ENCODE peak calls at places on chromosome 18, in six cellular contexts. W is K562, Y is HepG2, T is WTC11, P is H1, H is GM12878. M is an unnamed sample.

GRCh38 chr18:57839942-57840381 is 36.8 kb upstream of the ATP8B1 start:
- DNase-seq in W (no peak), Y (no peak), T (no peak), P (no peak), H (no peak), M (no peak)

GRCh38 chr18:30072609-30073385 is 969.7 kb downstream of the DSC3 start:
- DNase-seq in W (no peak), Y (no peak), T (no peak), P (no peak), H (no peak), M (no peak)

GRCh38 chr18:9814431-9814830 is 71.3 kb upstream of the TXNDC2 start:
- DNase-seq in W (no peak), Y (peak), T (no peak), P (no peak), H (no peak), M (no peak)

GRCh38 chr18:3494245-3494526 is 44.2 kb downstream of the TGIF1 start:
- DNase-seq in W (no peak), Y (peak), T (no peak), P (no peak), H (no peak), M (no peak)

GRCh38 chr18:63844254-63844653 is 43.3 kb upstream of the SERPINB2 start:
- DNase-seq in W (no peak), Y (no peak), T (no peak), P (no peak), H (no peak), M (peak)

GRCh38 chr18:37332764-37333420 is 232.7 kb downstream of the CELF4 start:
- DNase-seq in W (no peak), Y (no peak), T (no peak), P (no peak), H (no peak), M (no peak)

GRCh38 chr18:61714421-61714820 is 178.4 kb downstream of the RNF152 start:
- DNase-seq in W (no peak), Y (no peak), T (no peak), P (no peak), H (no peak), M (no peak)

GRCh38 chr18:53971331-53971730 is 253.1 kb downstream of the MBD2 start:
- DNase-seq in W (no peak), Y (no peak), T (no peak), P (no peak), H (no peak), M (no peak)

GRCh38 chr18:48060947-48061346 is 130.5 kb upstream of the SMAD2 start:
- DNase-seq in W (no peak), Y (peak), T (no peak), P (no peak), H (no peak), M (no peak)

GRCh38 chr18:49619792-49620191 is 57.9 kb downstream of the LIPG start:
- DNase-seq in W (no peak), Y (no peak), T (no peak), P (no peak), H (no peak), M (no peak)
- TF ChIP-seq CREB1 in W (no peak), Y (no peak), T (no peak), P (no peak), H (no peak), M (no peak)

GRCh38 chr18:292271-292670 is 24.4 kb upstream of the THOC1 start:
- DNase-seq in W (no peak), Y (no peak), T (no peak), P (no peak), H (no peak), M (no peak)

GRCh38 chr18:293557-293956 is 25.7 kb upstream of the THOC1 start:
- DNase-seq in W (no peak), Y (no peak), T (no peak), P (no peak), H (no peak), M (no peak)

GRCh38 chr18:297936-298335 is 30.1 kb upstream of the THOC1 start:
- DNase-seq in W (no peak), Y (no peak), T (no peak), P (no peak), H (no peak), M (no peak)

GRCh38 chr18:295756-296155 is 27.9 kb upstream of the THOC1 start:
- DNase-seq in W (no peak), Y (no peak), T (no peak), P (no peak), H (no peak), M (no peak)
- TF ChIP-seq CREB1 in W (no peak), Y (no peak), T (no peak), P (no peak), H (no peak), M (no peak)

DNA sequence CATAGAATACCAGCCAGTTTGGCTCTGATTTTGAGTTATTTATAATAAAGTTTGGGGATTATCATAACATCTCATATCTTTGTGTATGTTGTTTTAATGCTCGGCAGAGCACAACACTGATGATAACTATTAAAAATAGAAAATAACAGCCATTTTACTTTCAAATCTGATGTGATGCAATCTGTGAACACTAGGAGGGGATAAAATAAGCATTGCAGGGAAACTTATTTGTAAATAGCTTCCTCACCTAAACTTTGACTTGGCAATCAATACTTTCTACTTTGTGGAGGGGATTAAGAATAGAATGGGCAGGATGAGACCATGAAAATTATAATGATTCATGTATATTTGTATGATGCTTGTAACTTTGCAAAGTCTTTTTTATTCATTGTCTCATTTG is 54.4 kb downstream of the USP14 start:
- DNase-seq in W (peak), Y (no peak), T (no peak), P (no peak), H (no peak), M (no peak)
- TF ChIP-seq CREB1 in W (no peak), Y (no peak), T (no peak), P (no peak), H (no peak), M (no peak)

GRCh38 chr18:31664101-31664500 is 20.3 kb downstream of the B4GALT6 start:
- DNase-seq in W (no peak), Y (no peak), T (no peak), P (no peak), H (no peak), M (no peak)

GRCh38 chr18:31659574-31660149 is 24.7 kb downstream of the B4GALT6 start:
- DNase-seq in W (no peak), Y (no peak), T (no peak), P (no peak), H (no peak), M (no peak)

GRCh38 chr18:31660763-31661162 is 23.6 kb downstream of the B4GALT6 start:
- DNase-seq in W (no peak), Y (no peak), T (no peak), P (no peak), H (no peak), M (no peak)

GRCh38 chr18:31658670-31659573 is 25.5 kb downstream of the B4GALT6 start:
- DNase-seq in W (no peak), Y (no peak), T (no peak), P (no peak), H (peak), M (no peak)

DNA sequence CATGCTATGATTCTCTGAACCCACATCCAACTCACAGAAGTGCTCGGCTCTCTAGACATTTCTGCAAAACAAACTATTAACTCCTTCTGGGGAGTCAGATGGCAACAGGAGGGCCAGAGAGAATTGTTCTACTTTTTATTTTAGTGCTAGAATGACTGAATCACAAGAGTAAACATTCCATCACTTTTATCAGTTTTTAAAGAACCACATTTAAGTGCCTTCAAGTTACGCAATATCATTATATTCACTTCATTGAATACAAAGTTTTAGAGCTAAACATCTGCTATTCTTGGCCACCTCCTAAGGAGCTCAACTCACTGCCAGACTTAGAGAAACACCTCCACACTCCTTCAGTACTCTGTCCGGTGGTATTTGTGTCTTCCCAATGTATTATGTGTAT is 22.4 kb downstream of the B4GALT6 start:
- DNase-seq in W (no peak), Y (no peak), T (no peak), P (no peak), H (no peak), M (no peak)
- TF ChIP-seq CREB1 in W (no peak), Y (no peak), T (no peak), P (no peak), H (no peak), M (no peak)

GRCh38 chr18:24491882-24492281 is 31.4 kb downstream of the HRH4 start:
- DNase-seq in W (no peak), Y (no peak), T (no peak), P (no peak), H (peak), M (no peak)

GRCh38 chr18:24492445-24492844 is 32.0 kb downstream of the HRH4 start:
- DNase-seq in W (no peak), Y (no peak), T (no peak), P (no peak), H (peak), M (peak)

GRCh38 chr18:24497052-24497754 is 36.8 kb downstream of the HRH4 start:
- DNase-seq in W (no peak), Y (no peak), T (no peak), P (no peak), H (no peak), M (no peak)

GRCh38 chr18:24490545-24490944 is 30.1 kb downstream of the HRH4 start:
- DNase-seq in W (no peak), Y (no peak), T (no peak), P (no peak), H (no peak), M (no peak)

GRCh38 chr18:24494586-24494985 is 34.1 kb downstream of the HRH4 start:
- DNase-seq in W (no peak), Y (no peak), T (no peak), P (no peak), H (no peak), M (no peak)
- TF ChIP-seq CREB1 in W (no peak), Y (no peak), T (no peak), P (no peak), H (no peak), M (no peak)

GRCh38 chr18:8341481-8342230 is 267.6 kb upstream of the RAB12 start:
- DNase-seq in W (no peak), Y (peak), T (no peak), P (no peak), H (no peak), M (peak)
- TF ChIP-seq CREB1 in W (no peak), Y (no peak), T (no peak), P (no peak), H (no peak), M (no peak)

DNA sequence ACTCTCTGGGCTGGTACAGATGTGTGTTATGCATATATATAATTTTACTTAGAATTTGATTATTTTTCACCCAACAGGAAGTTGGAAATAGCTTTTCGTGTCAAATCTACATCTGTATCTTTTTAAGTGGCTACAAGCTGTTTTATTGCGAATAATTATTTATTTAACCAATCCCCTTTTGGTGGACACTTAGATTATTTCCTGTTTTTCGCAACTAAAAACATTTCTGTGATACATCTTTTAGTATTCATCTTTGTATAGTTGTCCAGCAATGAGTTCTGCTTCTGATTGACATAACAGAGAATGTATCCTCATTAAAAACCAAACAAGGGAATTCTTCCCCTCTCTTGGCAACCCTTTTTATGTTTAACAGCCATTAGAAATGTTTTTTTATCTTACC is 16.6 kb downstream of the SEC11C start:
- DNase-seq in W (no peak), Y (no peak), T (no peak), P (no peak), H (no peak), M (no peak)
- TF ChIP-seq CREB1 in W (no peak), Y (no peak), T (no peak), P (no peak), H (no peak), M (no peak)

GRCh38 chr18:11521853-11522252 is 87.5 kb upstream of the SLC35G4 start:
- DNase-seq in W (no peak), Y (no peak), T (no peak), P (no peak), H (no peak), M (no peak)

GRCh38 chr18:11522992-11523391 is 86.4 kb upstream of the SLC35G4 start:
- DNase-seq in W (no peak), Y (no peak), T (no peak), P (no peak), H (no peak), M (no peak)

GRCh38 chr18:11520536-11520935 is 88.9 kb upstream of the SLC35G4 start:
- DNase-seq in W (no peak), Y (no peak), T (no peak), P (no peak), H (no peak), M (no peak)

GRCh38 chr18:11516988-11517630 is 92.3 kb upstream of the SLC35G4 start:
- DNase-seq in W (no peak), Y (no peak), T (no peak), P (no peak), H (no peak), M (no peak)

GRCh38 chr18:11518788-11519685 is 90.4 kb upstream of the SLC35G4 start:
- DNase-seq in W (peak), Y (peak), T (peak), P (peak), H (no peak), M (peak)
- TF ChIP-seq CREB1 in W (no peak), Y (no peak), T (no peak), P (no peak), H (no peak), M (no peak)

DNA sequence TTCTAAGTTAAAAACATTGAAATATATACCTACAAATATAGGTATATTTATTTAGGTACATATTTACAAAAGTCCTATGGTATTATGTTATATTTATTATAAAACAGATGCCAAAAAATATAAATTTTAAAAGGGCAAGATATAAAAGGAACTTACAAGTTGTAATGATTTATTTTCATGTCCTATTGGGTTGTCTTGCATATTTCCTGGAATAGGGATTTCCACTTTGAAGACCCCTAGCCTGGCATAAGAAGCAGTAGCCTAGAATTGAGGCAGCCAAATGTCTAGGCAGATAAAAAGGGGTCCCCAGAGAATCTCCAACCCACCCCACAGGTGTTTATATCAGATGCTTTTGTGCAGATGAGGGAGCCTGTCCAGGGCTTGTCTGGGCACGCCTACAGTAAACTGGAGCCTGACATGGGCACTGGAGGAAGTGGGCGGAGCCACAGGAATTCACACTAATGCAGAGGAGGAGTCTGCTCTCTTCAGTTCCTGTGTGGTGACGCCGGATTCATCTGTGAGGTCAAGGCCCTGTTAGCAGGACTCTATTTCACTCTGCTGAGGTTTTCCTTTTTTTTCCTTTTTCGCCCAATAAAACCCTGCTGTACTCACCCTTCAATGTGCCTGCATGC is 1088.9 kb upstream of the PIK3C3 start:
- DNase-seq in W (no peak), Y (no peak), T (no peak), P (no peak), H (no peak), M (no peak)
- TF ChIP-seq CREB1 in W (no peak), Y (no peak), T (no peak), P (no peak), H (no peak), M (no peak)

M was measured in GM23338.